ENCODE peak calls at places on chromosomes 2 and 18, in ten cellular contexts. B, A, N, U, W, Z, S, J, O and Y are unnamed samples.

GRCh38 chr18:35163736-35164532 is 76.9 kb upstream of the ZNF397 start:
- DNase-seq in Z (no peak), U (no peak), S (no peak), J (no peak), A (no peak), O (no peak), W (no peak), N (no peak), B (no peak), Y (no peak)

GRCh38 chr18:45726603-45727002 is 2.6 kb downstream of the SLC14A1 start:
- DNase-seq in S (no peak), N (no peak), W (no peak), A (no peak), U (no peak), B (no peak), J (no peak), Z (no peak), O (no peak), Y (no peak)

GRCh38 chr2:113896791-113897190 is 6.9 kb downstream of the ACTR3 start:
- DNase-seq in Z (no peak), A (no peak), W (no peak), N (no peak), J (no peak), B (no peak), U (no peak), S (no peak), O (no peak), Y (no peak)

GRCh38 chr2:72220170-72220569 is 72.5 kb upstream of the CYP26B1 start:
- DNase-seq in W (peak), A (peak), N (no peak), J (no peak), S (peak), O (no peak), U (no peak), Z (peak), B (no peak), Y (peak)

GRCh38 chr18:30970201-30970816 is 72.2 kb downstream of the DSC3 start:
- DNase-seq in W (peak), A (no peak), O (peak), N (peak), S (peak), U (no peak), J (no peak), Z (peak), B (peak), Y (no peak)

GRCh38 chr18:52465391-52465790 is 125.4 kb downstream of the DCC start:
- DNase-seq in N (no peak), J (no peak), W (no peak), Z (no peak), B (no peak), O (no peak), A (no peak), U (no peak), S (no peak), Y (no peak)

GRCh38 chr18:58272779-58273500 is 228.9 kb downstream of the NEDD4L start:
- DNase-seq in Z (no peak), B (no peak), O (no peak), S (no peak), W (no peak), A (no peak), J (no peak), U (no peak), N (no peak), Y (no peak)

GRCh38 chr2:204706939-204707338 is 161.7 kb downstream of the PARD3B start:
- DNase-seq in B (peak), W (no peak), J (no peak), A (no peak), U (no peak), Z (no peak), O (no peak), S (peak), N (peak), Y (no peak)

GRCh38 chr2:55874338-55874737 is 49.2 kb downstream of the EFEMP1 start:
- DNase-seq in N (no peak), S (no peak), O (no peak), J (no peak), Z (no peak), W (no peak), B (no peak), A (no peak), U (no peak), Y (no peak)

GRCh38 chr2:133608291-133608690 is 40.0 kb upstream of the NCKAP5 start:
- DNase-seq in S (no peak), U (no peak), A (no peak), W (no peak), N (no peak), Z (no peak), B (no peak), J (no peak), O (no peak), Y (no peak)

GRCh38 chr2:233033672-233034071 is 1.2 kb downstream of the NEU2 start:
- DNase-seq in O (no peak), A (no peak), B (no peak), W (no peak), S (peak), U (no peak), N (no peak), J (no peak), Z (no peak), Y (no peak)

GRCh38 chr2:84477886-84478285 is 18.8 kb upstream of the SUCLG1 start:
- DNase-seq in Z (no peak), N (no peak), J (no peak), S (no peak), O (no peak), A (no peak), B (no peak), W (no peak), U (no peak), Y (no peak)

GRCh38 chr2:18319987-18320386 is 240.5 kb downstream of the RDH14 start:
- DNase-seq in S (no peak), N (peak), U (no peak), A (no peak), W (no peak), Z (no peak), J (no peak), O (no peak), B (no peak), Y (no peak)

GRCh38 chr18:72197598-72197997 is 346.5 kb downstream of the CBLN2 start:
- DNase-seq in S (no peak), W (no peak), B (no peak), A (no peak), Z (no peak), N (no peak), U (no peak), O (peak), J (no peak), Y (no peak)

GRCh38 chr18:489244-490023 is 11.1 kb downstream of the COLEC12 start:
- DNase-seq in J (no peak), S (peak), W (no peak), A (no peak), O (no peak), U (no peak), Z (no peak), N (no peak), B (no peak), Y (no peak)